ENCODE peak calls at places on chromosomes 7 and 10, in four cellular contexts. T, J, Y and E are unnamed samples.

GRCh38 chr7:142375710-142376313 is 118.0 kb upstream of the PRSS58 start:
- DNase-seq in Y (no peak), T (peak; percentile 23), J (no peak), E (no peak)

GRCh38 chr10:86073199-86073977 is 293.2 kb downstream of the GRID1 start:
- DNase-seq in Y (no peak), T (no peak), J (peak; percentile 43), E (no peak)

GRCh38 chr7:36303202-36304098 is 86.2 kb upstream of the ANLN start:
- DNase-seq in J (peak; percentile 97), Y (peak; percentile 89), T (no peak), E (no peak)

GRCh38 chr10:42933454-42934340 is 143.2 kb upstream of the RET start:
- DNase-seq in Y (peak; percentile 64), J (peak; percentile 62), T (peak; percentile 15), E (no peak)

GRCh38 chr10:17428616-17429097 is 25.7 kb downstream of the ST8SIA6 start:
- DNase-seq in Y (no peak), T (peak; percentile 50), J (no peak), E (no peak)

GRCh38 chr7:30348083-30348560 is 63.7 kb downstream of the ZNRF2 start:
- DNase-seq in J (no peak), Y (no peak), T (peak; percentile 17), E (no peak)

GRCh38 chr10:51436805-51437204 is 262.6 kb downstream of the CSTF2T start:
- DNase-seq in J (no peak), Y (no peak), T (no peak), E (no peak)

GRCh38 chr7:32253245-32253644 is 183.0 kb upstream of the PDE1C start:
- DNase-seq in J (no peak), T (no peak), Y (no peak), E (no peak)

GRCh38 chr7:23712368-23713284 is 2.6 kb downstream of the STK31 start:
- DNase-seq in T (no peak), Y (no peak), J (peak; percentile 79), E (no peak)

GRCh38 chr10:97136744-97137143 is 49.0 kb downstream of the SLIT1 start:
- DNase-seq in J (no peak), Y (peak; percentile 7), T (no peak), E (no peak)

GRCh38 chr10:129709627-129710509 is 242.8 kb downstream of the MGMT start:
- DNase-seq in Y (no peak), T (no peak), J (no peak), E (no peak)

GRCh38 chr10:49333192-49333591 is 34.2 kb downstream of the C10orf71 start:
- DNase-seq in T (no peak), J (no peak), Y (no peak), E (no peak)

GRCh38 chr7:157432957-157433576 is 96.3 kb downstream of the DNAJB6 start:
- DNase-seq in T (peak; percentile 60), J (peak; percentile 88), Y (peak; percentile 65), E (no peak)

GRCh38 chr10:6337382-6337781 is 134.7 kb downstream of the PFKFB3 start:
- DNase-seq in Y (no peak), J (no peak), T (no peak), E (no peak)

GRCh38 chr7:97457054-97457453 is 274.8 kb upstream of the TAC1 start:
- DNase-seq in Y (no peak), J (no peak), T (no peak), E (no peak)

GRCh38 chr10:83075395-83076072 is 1063.8 kb upstream of the GHITM start:
- DNase-seq in J (peak; percentile 44), Y (no peak), T (no peak), E (no peak)

GRCh38 chr7:137940656-137941518 is 61.0 kb downstream of the CREB3L2 start:
- DNase-seq in T (no peak), J (no peak), Y (no peak), E (no peak)

GRCh38 chr10:73892314-73893080 is 18.1 kb upstream of the CAMK2G start:
- DNase-seq in J (no peak), T (no peak), Y (no peak), E (no peak)

GRCh38 chr7:99021941-99022560 is 121.9 kb downstream of the SMURF1 start:
- DNase-seq in T (no peak), J (no peak), Y (no peak), E (no peak)

GRCh38 chr10:947051-947450 is 15.5 kb upstream of the LARP4B start:
- DNase-seq in J (no peak), Y (no peak), T (no peak), E (no peak)

GRCh38 chr10:71255817-71256660 is 43.7 kb downstream of the UNC5B start:
- DNase-seq in T (no peak), J (peak; percentile 74), Y (no peak), E (no peak)

GRCh38 chr7:40374575-40374974 is 239.8 kb downstream of the SUGCT start:
- DNase-seq in J (no peak), T (no peak), Y (no peak), E (no peak)

GRCh38 chr7:122199171-122199570 is 55.1 kb upstream of the AASS start:
- DNase-seq in J (no peak), Y (no peak), T (no peak), E (no peak)

GRCh38 chr7:45100761-45101480 is 10.6 kb downstream of the TBRG4 start:
- DNase-seq in T (no peak), J (no peak), Y (peak; percentile 33), E (no peak)

GRCh38 chr10:17644485-17644964 is 574 bp downstream of the STAM start:
- DNase-seq in J (peak; percentile 52), Y (no peak), T (no peak), E (no peak)

GRCh38 chr7:100673942-100674431 is 447 bp downstream of the GNB2 start:
- DNase-seq in Y (peak; percentile 86), T (peak; percentile 53), J (peak; percentile 69), E (no peak)

GRCh38 chr7:47901542-47901941 is 46.7 kb downstream of the PKD1L1 start:
- DNase-seq in J (no peak), T (no peak), Y (no peak), E (no peak)

GRCh38 chr10:102119417-102120141 is 589 bp downstream of the LDB1 start:
- DNase-seq in J (peak; percentile 84), Y (peak; percentile 80), T (peak; percentile 65), E (no peak)

GRCh38 chr7:48004023-48004422 is 24.6 kb upstream of the HUS1 start:
- DNase-seq in T (no peak), Y (no peak), J (no peak), E (no peak)

GRCh38 chr7:44180631-44181030 is 8.6 kb downstream of the GCK start:
- DNase-seq in J (no peak), Y (peak; percentile 3), T (no peak), E (no peak)

GRCh38 chr7:20598479-20599419 is 16.7 kb upstream of the ABCB5 start:
- DNase-seq in T (no peak), J (peak; percentile 59), Y (no peak), E (no peak)

GRCh38 chr7:116782177-116782711 is 80.1 kb upstream of the CAPZA2 start:
- DNase-seq in J (no peak), Y (no peak), T (no peak), E (no peak)

GRCh38 chr7:128137096-128137655 is 103.9 kb upstream of the LEP start:
- DNase-seq in Y (no peak), J (no peak), T (no peak), E (no peak)

GRCh38 chr10:47239211-47239610 is 60.8 kb upstream of the GDF10 start:
- DNase-seq in Y (no peak), T (no peak), J (no peak), E (no peak)

GRCh38 chr7:29818308-29818707 is 12.0 kb downstream of the WIPF3 start:
- DNase-seq in J (no peak), T (no peak), Y (no peak), E (no peak)

GRCh38 chr7:8274589-8274988 is 12.6 kb upstream of the ICA1 start:
- DNase-seq in T (no peak), Y (no peak), J (no peak), E (no peak)

GRCh38 chr7:74475987-74476350 is 22.3 kb downstream of the GTF2IRD1 start:
- DNase-seq in J (no peak), Y (no peak), T (no peak), E (no peak)